ENCODE peak calls at places on chromosomes 2 and 18, in four cellular contexts. W is CD4-positive, CD25-positive, alpha-beta regulatory T cell; D is heart left ventricle; T is WERI-Rb-1. R is an unnamed sample. For H3K27me3 and H3K9me3, the result is how much of the 10 kb centered on the place peaks cover.

GRCh38 chr2:120910956-120911951 is 175.6 kb downstream of the GLI2 start:
- DNase-seq in W (no peak), D (no peak), T (no peak), R (no peak)

GRCh38 chr2:99088017-99088416 is 53.5 kb upstream of the C2orf15 start:
- DNase-seq in W (peak), D (no peak), T (no peak), R (no peak)

GRCh38 chr2:32227492-32227891 is 37.2 kb downstream of the NLRC4 start:
- DNase-seq in W (no peak), D (no peak), T (no peak), R (no peak)

GRCh38 chr2:60553496-60553991 is at the start of gene BCL11A:
- DNase-seq in W (no peak), D (peak), T (peak), R (no peak)

GRCh38 chr2:120177011-120177621 is 46.1 kb downstream of the TMEM185B start:
- DNase-seq in W (peak), D (peak), T (no peak), R (peak)

GRCh38 chr18:27921904-27922541 is 254.9 kb downstream of the CDH2 start:
- DNase-seq in W (no peak), D (no peak), T (no peak), R (no peak)

GRCh38 chr2:88144271-88144670 is 16.4 kb upstream of the FABP1 start:
- DNase-seq in W (no peak), D (no peak), T (no peak), R (no peak)

GRCh38 chr2:100142393-100142792 is at the start of gene AFF3:
- DNase-seq in W (peak), D (no peak), T (no peak), R (peak)

GRCh38 chr2:101162561-101163330 is 11.6 kb upstream of the TBC1D8 start:
- DNase-seq in W (no peak), D (no peak), T (no peak), R (no peak)

GRCh38 chr2:238914648-238915015 is 66.7 kb downstream of the TWIST2 start:
- DNase-seq in W (no peak), D (no peak), T (no peak), R (no peak)

GRCh38 chr2:62568983-62569837 is 63.2 kb upstream of the TMEM17 start:
- DNase-seq in W (no peak), D (no peak), T (no peak), R (no peak)

GRCh38 chr2:62568074-62568473 is 62.1 kb upstream of the TMEM17 start:
- DNase-seq in W (no peak), D (no peak), T (no peak), R (no peak)

GRCh38 chr2:62573137-62573731 is 67.2 kb upstream of the TMEM17 start:
- DNase-seq in W (no peak), D (no peak), T (no peak), R (no peak)

GRCh38 chr2:62569907-62570793 is 64.2 kb upstream of the TMEM17 start:
- DNase-seq in W (no peak), D (no peak), T (peak), R (no peak)

DNA sequence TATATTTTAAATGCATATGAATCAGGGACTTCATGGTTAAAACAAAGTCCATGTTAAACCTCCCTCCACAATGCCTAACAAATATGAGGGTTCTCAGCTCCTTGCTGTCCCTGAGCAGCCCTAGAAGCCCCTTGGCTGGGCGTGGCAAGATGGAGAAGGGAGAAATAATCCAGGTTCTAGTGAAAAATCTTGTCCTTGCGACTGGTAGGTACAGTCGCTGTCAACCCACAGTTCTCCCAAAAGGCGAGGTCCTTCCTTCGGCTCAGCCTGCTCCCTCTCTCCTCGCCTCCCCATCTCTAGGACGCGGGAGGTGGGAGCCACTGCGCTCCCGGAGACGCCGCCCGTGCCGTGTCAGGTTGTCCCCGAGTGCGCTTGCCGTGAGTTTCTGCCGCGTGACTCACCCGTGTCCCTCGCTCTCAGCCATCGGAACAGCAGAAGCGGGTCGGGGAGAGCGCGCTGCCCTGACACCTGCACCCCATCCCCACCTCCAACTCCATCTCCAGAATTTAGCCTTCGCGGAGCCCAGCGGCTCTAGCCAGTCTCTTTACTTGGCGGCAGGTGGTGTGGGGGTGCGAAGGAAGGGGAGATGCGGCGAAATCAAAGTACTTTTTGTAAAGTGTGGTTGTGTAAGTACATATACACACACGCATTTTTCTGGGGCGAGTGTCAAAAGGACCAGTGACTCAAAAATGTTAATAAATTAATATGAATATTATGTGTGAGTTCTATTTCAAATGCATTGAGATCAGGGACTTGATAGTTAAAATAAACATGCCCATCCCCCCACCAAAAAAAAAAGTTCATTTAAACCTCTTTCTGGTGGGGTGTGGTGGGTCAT is 65.1 kb upstream of the TMEM17 start:
- DNase-seq in W (no peak), D (no peak), T (peak), R (no peak)
- H3K4me3 ChIP-seq in W (no peak), D (no peak), T (no peak), R (no peak)

DNA sequence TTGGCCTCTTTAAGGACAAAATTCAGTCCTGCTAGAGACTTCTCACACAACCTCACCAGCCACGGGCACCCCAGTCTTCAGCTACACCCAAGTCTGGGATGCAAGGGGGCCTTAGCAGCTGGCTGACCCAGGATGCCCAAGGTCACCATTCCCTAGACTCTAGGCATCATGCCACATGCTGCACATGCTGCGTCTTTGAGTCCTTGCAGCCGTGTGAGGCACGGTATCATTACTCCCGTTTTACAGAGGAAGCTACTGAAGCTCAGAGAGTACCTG is 2.6 kb upstream of the ATOH8 start:
- DNase-seq in W (no peak), D (no peak), T (no peak), R (no peak)
- H3K27me3 ChIP-seq in W (under half), D (under half), T (under half), R (under half)

GRCh38 chr2:2848198-2848597 is 517.1 kb upstream of the MYT1L start:
- DNase-seq in W (no peak), D (no peak), T (no peak), R (no peak)
- H3K9me3 ChIP-seq in W (under half), D (under half), T (under half), R (under half)

GRCh38 chr2:63058149-63058741 is 7.6 kb downstream of the OTX1 start:
- DNase-seq in W (no peak), D (no peak), T (peak), R (no peak)
- H3K4me3 ChIP-seq in W (peak), D (no peak), T (peak), R (peak)

GRCh38 chr18:37368110-37368812 is 197.3 kb downstream of the CELF4 start:
- DNase-seq in W (no peak), D (no peak), T (no peak), R (no peak)
- H3K27me3 ChIP-seq in W (under half), D (under half), T (under half), R (under half)